ENCODE peak calls at places on chromosomes 12 and 14, in seven cellular contexts. Q is GM13977, S is fibroblast of mammary gland, B is cardiac fibroblast, J is A673, H is A549, X is transverse colon. V is an unnamed sample.

GRCh38 chr14:95480109-95480886 is 36.2 kb downstream of the SYNE3 start:
- DNase-seq in Q (peak), S (peak), B (peak), J (no peak), H (no peak), X (peak), V (peak)

GRCh38 chr12:5480953-5481300 is 49.0 kb downstream of the NTF3 start:
- DNase-seq in Q (no peak), S (no peak), B (no peak), J (no peak), H (no peak), X (no peak), V (no peak)

GRCh38 chr12:119229205-119229604 is 50.5 kb downstream of the HSPB8 start:
- DNase-seq in Q (no peak), S (no peak), B (no peak), J (no peak), H (no peak), X (no peak), V (no peak)

GRCh38 chr12:26317942-26318565 is 122.7 kb downstream of the SSPN start:
- DNase-seq in Q (peak), S (peak), B (peak), J (no peak), H (no peak), X (no peak), V (no peak)

GRCh38 chr12:48779869-48780268 is 9.0 kb downstream of the ADCY6 start:
- DNase-seq in Q (no peak), S (peak), B (peak), J (peak), H (no peak), X (no peak), V (no peak)

GRCh38 chr14:32203928-32204357 is 874 bp upstream of the RNU6-8 start:
- DNase-seq in Q (no peak), S (no peak), B (no peak), J (peak), H (peak), X (peak), V (no peak)

GRCh38 chr12:47744005-47744651 is 14.6 kb downstream of the RAPGEF3 start:
- DNase-seq in Q (peak), S (no peak), B (no peak), J (no peak), H (peak), X (peak), V (peak)

GRCh38 chr12:120257041-120257821 is 8.3 kb downstream of the PXN start:
- DNase-seq in Q (no peak), S (peak), B (peak), J (peak), H (no peak), X (no peak), V (no peak)

GRCh38 chr12:25692115-25693035 is 139.3 kb upstream of the LMNTD1 start:
- DNase-seq in Q (no peak), S (peak), B (peak), J (peak), H (no peak), X (no peak), V (no peak)

GRCh38 chr12:54018608-54018984 is 9.6 kb upstream of the HOXC6 start:
- DNase-seq in Q (no peak), S (peak), B (no peak), J (peak), H (no peak), X (no peak), V (no peak)

GRCh38 chr12:49832836-49833421 is 4.7 kb upstream of the NCKAP5L start:
- DNase-seq in Q (no peak), S (peak), B (peak), J (peak), H (no peak), X (no peak), V (no peak)

GRCh38 chr12:27334052-27334720 is 1.6 kb downstream of the BMAL2 start:
- DNase-seq in Q (peak), S (no peak), B (no peak), J (no peak), H (no peak), X (no peak), V (peak)

GRCh38 chr14:65506801-65507200 is 94.3 kb downstream of the FUT8 start:
- DNase-seq in Q (no peak), S (no peak), B (no peak), J (no peak), H (no peak), X (no peak), V (no peak)

GRCh38 chr14:85165091-85165490 is 364.9 kb upstream of the FLRT2 start:
- DNase-seq in Q (no peak), S (no peak), B (no peak), J (peak), H (peak), X (no peak), V (no peak)

GRCh38 chr14:105087963-105088811 is 23.0 kb upstream of the GPR132 start:
- DNase-seq in Q (no peak), S (peak), B (peak), J (no peak), H (peak), X (peak), V (no peak)

GRCh38 chr12:108826115-108826806 is 31.1 kb downstream of the SSH1 start:
- DNase-seq in Q (no peak), S (peak), B (peak), J (no peak), H (no peak), X (peak), V (no peak)

GRCh38 chr12:93536766-93537515 is 35.5 kb upstream of the SOCS2 start:
- DNase-seq in Q (peak), S (no peak), B (peak), J (no peak), H (no peak), X (no peak), V (no peak)

GRCh38 chr12:92538970-92539749 is 163.6 kb upstream of the PLEKHG7 start:
- DNase-seq in Q (peak), S (peak), B (peak), J (peak), H (peak), X (no peak), V (peak)

GRCh38 chr12:124928095-124928911 is 13.9 kb upstream of the UBC start:
- DNase-seq in Q (no peak), S (peak), B (peak), J (peak), H (peak), X (peak), V (peak)

GRCh38 chr12:93315907-93316622 is 61.7 kb upstream of the NUDT4 start:
- DNase-seq in Q (no peak), S (peak), B (no peak), J (no peak), H (no peak), X (no peak), V (no peak)

GRCh38 chr12:42611571-42612257 is 22.2 kb upstream of the PRICKLE1 start:
- DNase-seq in Q (no peak), S (peak), B (no peak), J (no peak), H (no peak), X (no peak), V (no peak)

GRCh38 chr14:95464103-95464502 is 52.3 kb downstream of the SYNE3 start:
- DNase-seq in Q (no peak), S (no peak), B (no peak), J (no peak), H (no peak), X (no peak), V (no peak)

GRCh38 chr14:67571275-67571990 is 28.6 kb downstream of the PIGH start:
- DNase-seq in Q (peak), S (peak), B (peak), J (peak), H (peak), X (peak), V (peak)

GRCh38 chr12:110694330-110694891 is 5.5 kb upstream of the HVCN1 start:
- DNase-seq in Q (no peak), S (no peak), B (no peak), J (no peak), H (no peak), X (peak), V (no peak)

GRCh38 chr12:53062977-53063707 is 13.3 kb downstream of the TNS2 start:
- DNase-seq in Q (no peak), S (no peak), B (no peak), J (no peak), H (no peak), X (no peak), V (no peak)

GRCh38 chr14:105894125-105894977 is 368.0 kb downstream of the TMEM121 start:
- DNase-seq in Q (no peak), S (no peak), B (no peak), J (no peak), H (no peak), X (peak), V (peak)

GRCh38 chr14:103353391-103353790 is 19.4 kb downstream of the EIF5 start:
- DNase-seq in Q (no peak), S (no peak), B (no peak), J (no peak), H (no peak), X (no peak), V (no peak)

GRCh38 chr14:51652168-51653095 is 722 bp downstream of the FRMD6 start:
- DNase-seq in Q (peak), S (no peak), B (no peak), J (no peak), H (no peak), X (peak), V (peak)

GRCh38 chr14:101065696-101066694 is 162.5 kb upstream of the RTL1 start:
- DNase-seq in Q (no peak), S (no peak), B (no peak), J (no peak), H (no peak), X (peak), V (no peak)

GRCh38 chr14:96204151-96205058 is at the start of gene BDKRB2:
- DNase-seq in Q (no peak), S (peak), B (peak), J (peak), H (peak), X (peak), V (peak)

GRCh38 chr12:53078425-53079225 is 565 bp downstream of the SPRYD3 start:
- DNase-seq in Q (no peak), S (peak), B (peak), J (peak), H (no peak), X (peak), V (no peak)

GRCh38 chr14:32469388-32470160 is 140.5 kb downstream of the AKAP6 start:
- DNase-seq in Q (peak), S (peak), B (peak), J (peak), H (peak), X (no peak), V (peak)

GRCh38 chr14:63039800-63040380 is 5.4 kb downstream of the KCNH5 start:
- DNase-seq in Q (no peak), S (peak), B (peak), J (peak), H (peak), X (no peak), V (no peak)

GRCh38 chr12:114744696-114745095 is 60.7 kb upstream of the TBX3 start:
- DNase-seq in Q (no peak), S (peak), B (no peak), J (no peak), H (no peak), X (peak), V (no peak)

GRCh38 chr14:104096318-104096717 is 10.8 kb downstream of the ASPG start:
- DNase-seq in Q (no peak), S (no peak), B (no peak), J (no peak), H (no peak), X (no peak), V (no peak)

DNA sequence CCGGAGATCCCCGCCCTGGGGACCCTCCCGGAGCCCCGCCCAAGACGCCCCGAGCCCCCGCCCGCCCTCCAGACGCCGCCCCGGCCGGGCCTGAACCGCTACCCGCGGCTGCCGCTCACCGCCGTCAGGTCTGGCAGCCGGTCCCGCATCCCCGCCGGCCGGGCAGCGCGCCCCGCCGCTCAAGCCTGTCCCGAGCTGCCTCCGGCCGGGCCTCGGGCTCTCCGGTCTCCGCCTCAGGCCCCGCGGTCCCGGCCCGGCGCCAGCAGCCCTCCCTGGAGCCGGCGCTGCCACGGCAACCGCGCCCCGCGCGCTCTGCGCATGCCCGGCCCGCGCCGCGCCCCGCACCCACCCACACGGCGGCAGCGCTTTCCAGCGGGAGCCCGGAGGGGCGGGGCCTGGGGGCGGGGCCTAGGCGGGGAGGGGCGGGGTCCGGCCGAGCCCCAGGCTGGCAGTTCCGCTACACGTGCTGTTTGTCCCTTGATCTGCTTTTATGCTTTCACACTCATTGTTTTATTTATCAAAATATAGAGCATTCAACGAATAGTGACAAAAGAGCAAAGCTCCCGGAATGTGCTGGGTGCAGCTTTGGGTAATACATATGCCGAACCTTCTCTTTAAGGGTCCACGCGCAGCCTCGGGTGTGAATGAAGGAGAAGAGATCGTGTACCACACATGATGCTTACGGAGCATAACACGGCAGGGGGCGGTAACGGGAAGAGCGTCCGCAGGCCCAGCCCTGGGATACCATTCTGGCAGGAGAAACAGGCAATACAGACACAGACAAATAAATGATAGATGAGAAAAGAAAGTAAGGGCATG is at the start of gene STX2:
- DNase-seq in Q (peak), S (peak), B (peak), J (peak), H (peak), X (peak), V (peak)
- TF ChIP-seq CTCF in Q (no peak), S (peak), B (no peak), J (peak), H (peak), X (peak), V (no peak)

DNA sequence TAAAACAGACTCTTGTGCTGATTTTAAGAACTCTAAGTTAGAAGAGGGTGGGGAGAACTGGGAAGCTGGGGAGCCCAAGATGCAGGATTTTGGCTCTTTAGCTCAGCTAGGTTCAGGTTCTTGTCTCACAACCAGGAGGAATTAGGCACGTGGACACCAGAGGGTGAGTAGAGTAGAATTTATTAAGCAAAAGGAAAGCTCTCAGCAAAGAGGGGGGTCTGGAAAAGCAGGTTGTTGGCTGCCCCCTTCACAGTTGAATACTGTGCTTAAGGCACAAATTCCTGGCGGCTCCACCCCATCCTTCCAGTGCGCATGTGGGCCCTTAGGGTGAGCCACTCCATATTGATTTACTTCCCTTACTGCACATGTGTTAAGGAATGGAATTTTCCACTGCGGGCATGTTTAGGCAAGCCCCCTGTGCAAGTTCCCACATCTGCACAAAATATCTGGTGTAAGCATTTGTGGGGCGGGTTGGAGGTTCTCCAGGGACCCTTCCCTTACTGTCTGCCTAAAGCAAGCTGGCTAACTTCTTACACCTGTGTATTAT is 142.0 kb downstream of the BICD1 start:
- DNase-seq in Q (no peak), S (no peak), B (no peak), J (peak), H (no peak), X (no peak), V (no peak)
- TF ChIP-seq CTCF in Q (no peak), S (no peak), B (no peak), J (no peak), H (no peak), X (no peak), V (no peak)

GRCh38 chr12:89236237-89236636 is 116.1 kb downstream of the DUSP6 start:
- DNase-seq in Q (no peak), S (peak), B (peak), J (peak), H (no peak), X (no peak), V (no peak)

GRCh38 chr12:89231686-89232085 is 120.6 kb downstream of the DUSP6 start:
- DNase-seq in Q (no peak), S (no peak), B (no peak), J (no peak), H (no peak), X (no peak), V (no peak)

GRCh38 chr12:89235189-89235993 is 116.9 kb downstream of the DUSP6 start:
- DNase-seq in Q (no peak), S (no peak), B (peak), J (peak), H (no peak), X (no peak), V (no peak)

GRCh38 chr12:89236748-89237428 is 115.4 kb downstream of the DUSP6 start:
- DNase-seq in Q (no peak), S (peak), B (peak), J (no peak), H (no peak), X (no peak), V (no peak)

DNA sequence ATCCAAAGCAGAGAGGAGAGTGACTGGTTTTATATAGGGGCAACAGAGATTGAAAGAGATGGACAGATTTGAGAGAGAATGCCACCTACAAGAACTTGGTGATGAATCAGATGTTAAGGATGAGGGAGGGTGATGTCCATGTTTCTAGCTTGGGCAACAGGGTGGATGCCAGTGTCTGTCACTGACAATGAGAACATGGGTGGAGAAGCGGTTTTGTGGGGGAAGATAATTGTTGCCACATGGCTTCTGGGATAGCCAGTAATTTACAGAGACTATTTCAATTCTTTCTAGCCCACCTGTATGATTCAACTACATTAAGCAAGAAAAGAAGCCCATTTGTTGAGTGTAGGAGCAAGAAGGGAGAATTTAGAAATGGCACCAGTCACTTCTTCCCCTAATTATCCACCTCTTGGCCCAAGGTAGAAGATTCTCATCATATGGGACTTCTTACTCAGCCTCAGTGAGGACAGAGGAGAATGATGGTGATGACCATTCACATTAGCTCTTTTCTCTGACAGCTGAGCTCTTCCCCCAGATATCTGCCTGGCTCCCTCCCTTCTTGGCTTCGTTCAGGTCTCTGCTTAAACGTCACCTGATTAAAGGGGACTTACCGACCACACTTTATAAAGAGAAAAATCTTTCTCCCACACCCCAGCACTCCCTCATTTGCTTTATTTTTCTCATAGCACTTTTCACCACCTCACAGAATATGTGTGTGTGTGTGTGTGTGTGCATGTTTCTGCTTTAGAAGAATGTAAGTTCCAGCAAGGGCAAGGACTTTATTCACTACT is 117.8 kb downstream of the DUSP6 start:
- DNase-seq in Q (no peak), S (no peak), B (no peak), J (no peak), H (no peak), X (no peak), V (no peak)
- TF ChIP-seq CTCF in Q (no peak), S (no peak), B (no peak), J (no peak), H (no peak), X (no peak), V (no peak)

GRCh38 chr14:22231022-22231421 is 358.0 kb downstream of the DAD1 start:
- DNase-seq in Q (peak), S (no peak), B (no peak), J (no peak), H (no peak), X (no peak), V (no peak)

GRCh38 chr14:22226381-22226780 is 362.6 kb downstream of the DAD1 start:
- DNase-seq in Q (no peak), S (no peak), B (peak), J (peak), H (peak), X (no peak), V (no peak)

GRCh38 chr14:22227084-22227483 is 361.9 kb downstream of the DAD1 start:
- DNase-seq in Q (no peak), S (no peak), B (no peak), J (no peak), H (no peak), X (no peak), V (no peak)

GRCh38 chr14:22232486-22232885 is 356.5 kb downstream of the DAD1 start:
- DNase-seq in Q (no peak), S (no peak), B (no peak), J (no peak), H (no peak), X (no peak), V (no peak)

DNA sequence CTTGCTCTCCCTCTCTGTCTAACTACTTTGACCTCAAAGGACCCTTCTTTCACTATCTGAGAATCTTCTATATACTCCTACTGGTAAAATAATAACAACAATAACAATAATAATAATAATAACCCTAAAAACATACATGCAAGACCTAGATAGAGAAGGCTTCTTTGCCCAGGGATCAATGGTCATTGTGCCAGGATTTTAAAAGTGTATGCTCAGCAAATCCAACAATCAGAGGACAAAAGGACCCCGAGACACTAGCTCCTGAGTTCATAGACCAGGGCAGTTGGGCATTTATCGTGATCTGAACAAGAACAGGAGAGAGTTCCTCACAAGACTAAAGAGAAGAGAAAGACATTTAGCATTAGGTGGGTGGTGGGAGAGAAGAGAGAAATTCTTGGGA is 358.5 kb downstream of the DAD1 start:
- DNase-seq in Q (no peak), S (no peak), B (no peak), J (no peak), H (no peak), X (no peak), V (no peak)
- TF ChIP-seq CTCF in Q (no peak), S (no peak), B (no peak), J (no peak), H (no peak), X (no peak), V (no peak)

DNA sequence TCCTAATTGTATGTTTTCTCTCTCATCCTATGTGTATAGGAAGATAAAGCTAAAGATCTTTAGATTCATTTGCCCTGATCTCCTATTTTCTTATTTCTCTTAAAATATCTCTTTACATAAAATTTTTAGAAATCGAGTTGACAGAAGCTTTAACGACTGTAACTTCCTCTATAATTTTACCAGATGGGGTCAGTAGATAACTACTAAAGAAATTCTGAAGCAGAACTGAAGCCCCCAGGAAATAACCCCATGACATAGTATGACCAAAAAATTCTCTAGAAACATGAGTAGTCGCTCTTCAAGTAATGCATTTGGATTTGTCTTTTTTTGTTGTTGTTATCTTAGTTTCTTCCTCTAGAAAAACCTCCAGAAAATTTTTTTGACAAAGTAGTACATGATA is 288.0 kb downstream of the ERC1 start:
- DNase-seq in Q (no peak), S (no peak), B (peak), J (no peak), H (no peak), X (no peak), V (no peak)
- TF ChIP-seq CTCF in Q (peak), S (no peak), B (no peak), J (no peak), H (peak), X (no peak), V (no peak)

V was measured in GM13976.